ENCODE peak calls at places on chromosome 22, in eight cellular contexts. One of them, this sample, is unnamed.

GRCh38 chr22:39525658-39525975 is 5.3 kb downstream of the ATF4 start:
- DNase-seq in GM12864: no peak
- DNase-seq in stomach: no peak
- DNase-seq in heart right ventricle: no peak
- DNase-seq in fibroblast of villous mesenchyme: no peak
- DNase-seq in PC-3: no peak
- DNase-seq in neural progenitor cell: no peak
- DNase-seq in BJ: no peak
- DNase-seq in this sample: no peak

GRCh38 chr22:22576244-22576988 is 17.4 kb upstream of the PRAME start:
- DNase-seq in GM12864: no peak
- DNase-seq in stomach: peak; percentile 49
- DNase-seq in heart right ventricle: peak; percentile 44
- DNase-seq in fibroblast of villous mesenchyme: peak; percentile 53
- DNase-seq in PC-3: peak; percentile 64
- DNase-seq in neural progenitor cell: peak; percentile 81
- DNase-seq in BJ: no peak
- DNase-seq in this sample: peak; percentile 52

GRCh38 chr22:49702068-49702397 is 125.6 kb downstream of the BRD1 start:
- DNase-seq in GM12864: no peak
- DNase-seq in stomach: no peak
- DNase-seq in heart right ventricle: no peak
- DNase-seq in fibroblast of villous mesenchyme: no peak
- DNase-seq in PC-3: no peak
- DNase-seq in neural progenitor cell: no peak
- DNase-seq in BJ: no peak
- DNase-seq in this sample: no peak

GRCh38 chr22:28105396-28105795 is 186.3 kb upstream of the PITPNB start:
- DNase-seq in GM12864: no peak
- DNase-seq in stomach: no peak
- DNase-seq in heart right ventricle: peak; percentile 13
- DNase-seq in fibroblast of villous mesenchyme: peak; percentile 19
- DNase-seq in PC-3: no peak
- DNase-seq in neural progenitor cell: no peak
- DNase-seq in BJ: no peak
- DNase-seq in this sample: peak; percentile 55

GRCh38 chr22:27133951-27134664 is 476.7 kb downstream of the MIAT start:
- DNase-seq in GM12864: no peak
- DNase-seq in stomach: peak; percentile 44
- DNase-seq in heart right ventricle: no peak
- DNase-seq in fibroblast of villous mesenchyme: peak; percentile 91
- DNase-seq in PC-3: peak; percentile 43
- DNase-seq in neural progenitor cell: no peak
- DNase-seq in BJ: peak; percentile 67
- DNase-seq in this sample: peak; percentile 82

GRCh38 chr22:43919106-43919965 is 4.3 kb upstream of the PNPLA3 start:
- DNase-seq in GM12864: no peak
- DNase-seq in stomach: peak; percentile 44
- DNase-seq in heart right ventricle: no peak
- DNase-seq in fibroblast of villous mesenchyme: no peak
- DNase-seq in PC-3: peak; percentile 7
- DNase-seq in neural progenitor cell: no peak
- DNase-seq in BJ: no peak
- DNase-seq in this sample: no peak

GRCh38 chr22:50483977-50484853 is 2.4 kb upstream of the MIOX start:
- DNase-seq in GM12864: no peak
- DNase-seq in stomach: peak; percentile 90
- DNase-seq in heart right ventricle: no peak
- DNase-seq in fibroblast of villous mesenchyme: no peak
- DNase-seq in PC-3: no peak
- DNase-seq in neural progenitor cell: no peak
- DNase-seq in BJ: no peak
- DNase-seq in this sample: no peak

GRCh38 chr22:37282385-37282677 is at the start of gene CYTH4:
- DNase-seq in GM12864: peak; percentile 50
- DNase-seq in stomach: peak; percentile 70
- DNase-seq in heart right ventricle: peak; percentile 43
- DNase-seq in fibroblast of villous mesenchyme: no peak
- DNase-seq in PC-3: peak; percentile 58
- DNase-seq in neural progenitor cell: no peak
- DNase-seq in BJ: no peak
- DNase-seq in this sample: no peak

GRCh38 chr22:21942407-21942895 is 10.2 kb downstream of the PPM1F start:
- DNase-seq in GM12864: no peak
- DNase-seq in stomach: peak; percentile 38
- DNase-seq in heart right ventricle: peak; percentile 90
- DNase-seq in fibroblast of villous mesenchyme: peak; percentile 70
- DNase-seq in PC-3: peak; percentile 87
- DNase-seq in neural progenitor cell: no peak
- DNase-seq in BJ: peak; percentile 64
- DNase-seq in this sample: peak; percentile 89

GRCh38 chr22:46116491-46116958 is 33.8 kb upstream of the PPARA start:
- DNase-seq in GM12864: peak; percentile 19
- DNase-seq in stomach: peak; percentile 96
- DNase-seq in heart right ventricle: peak; percentile 95
- DNase-seq in fibroblast of villous mesenchyme: peak; percentile 89
- DNase-seq in PC-3: peak; percentile 76
- DNase-seq in neural progenitor cell: peak; percentile 95
- DNase-seq in BJ: no peak
- DNase-seq in this sample: peak; percentile 84

GRCh38 chr22:33842421-33843094 is 77.7 kb downstream of the LARGE1 start:
- DNase-seq in GM12864: peak; percentile 70
- DNase-seq in stomach: no peak
- DNase-seq in heart right ventricle: no peak
- DNase-seq in fibroblast of villous mesenchyme: no peak
- DNase-seq in PC-3: no peak
- DNase-seq in neural progenitor cell: no peak
- DNase-seq in BJ: no peak
- DNase-seq in this sample: no peak

GRCh38 chr22:24171822-24172221 is 9.5 kb upstream of the SUSD2 start:
- DNase-seq in GM12864: no peak
- DNase-seq in stomach: no peak
- DNase-seq in heart right ventricle: no peak
- DNase-seq in fibroblast of villous mesenchyme: no peak
- DNase-seq in PC-3: no peak
- DNase-seq in neural progenitor cell: no peak
- DNase-seq in BJ: no peak
- DNase-seq in this sample: no peak

GRCh38 chr22:48072777-48073176 is 1310.3 kb downstream of the TBC1D22A start:
- DNase-seq in GM12864: no peak
- DNase-seq in stomach: no peak
- DNase-seq in heart right ventricle: no peak
- DNase-seq in fibroblast of villous mesenchyme: no peak
- DNase-seq in PC-3: no peak
- DNase-seq in neural progenitor cell: peak; percentile 61
- DNase-seq in BJ: no peak
- DNase-seq in this sample: no peak

GRCh38 chr22:19638282-19639015 is 75.9 kb upstream of the SEPTIN5 start:
- DNase-seq in GM12864: no peak
- DNase-seq in stomach: no peak
- DNase-seq in heart right ventricle: no peak
- DNase-seq in fibroblast of villous mesenchyme: no peak
- DNase-seq in PC-3: no peak
- DNase-seq in neural progenitor cell: no peak
- DNase-seq in BJ: no peak
- DNase-seq in this sample: no peak

GRCh38 chr22:19635644-19636043 is 78.7 kb upstream of the SEPTIN5 start:
- DNase-seq in GM12864: no peak
- DNase-seq in stomach: no peak
- DNase-seq in heart right ventricle: no peak
- DNase-seq in fibroblast of villous mesenchyme: no peak
- DNase-seq in PC-3: no peak
- DNase-seq in neural progenitor cell: no peak
- DNase-seq in BJ: no peak
- DNase-seq in this sample: no peak

GRCh38 chr22:19634576-19634975 is 79.7 kb upstream of the SEPTIN5 start:
- DNase-seq in GM12864: no peak
- DNase-seq in stomach: no peak
- DNase-seq in heart right ventricle: no peak
- DNase-seq in fibroblast of villous mesenchyme: no peak
- DNase-seq in PC-3: no peak
- DNase-seq in neural progenitor cell: no peak
- DNase-seq in BJ: no peak
- DNase-seq in this sample: no peak

GRCh38 chr22:19637405-19638281 is 76.7 kb upstream of the SEPTIN5 start:
- DNase-seq in GM12864: no peak
- DNase-seq in stomach: no peak
- DNase-seq in heart right ventricle: no peak
- DNase-seq in fibroblast of villous mesenchyme: no peak
- DNase-seq in PC-3: no peak
- DNase-seq in neural progenitor cell: no peak
- DNase-seq in BJ: no peak
- DNase-seq in this sample: no peak

DNA sequence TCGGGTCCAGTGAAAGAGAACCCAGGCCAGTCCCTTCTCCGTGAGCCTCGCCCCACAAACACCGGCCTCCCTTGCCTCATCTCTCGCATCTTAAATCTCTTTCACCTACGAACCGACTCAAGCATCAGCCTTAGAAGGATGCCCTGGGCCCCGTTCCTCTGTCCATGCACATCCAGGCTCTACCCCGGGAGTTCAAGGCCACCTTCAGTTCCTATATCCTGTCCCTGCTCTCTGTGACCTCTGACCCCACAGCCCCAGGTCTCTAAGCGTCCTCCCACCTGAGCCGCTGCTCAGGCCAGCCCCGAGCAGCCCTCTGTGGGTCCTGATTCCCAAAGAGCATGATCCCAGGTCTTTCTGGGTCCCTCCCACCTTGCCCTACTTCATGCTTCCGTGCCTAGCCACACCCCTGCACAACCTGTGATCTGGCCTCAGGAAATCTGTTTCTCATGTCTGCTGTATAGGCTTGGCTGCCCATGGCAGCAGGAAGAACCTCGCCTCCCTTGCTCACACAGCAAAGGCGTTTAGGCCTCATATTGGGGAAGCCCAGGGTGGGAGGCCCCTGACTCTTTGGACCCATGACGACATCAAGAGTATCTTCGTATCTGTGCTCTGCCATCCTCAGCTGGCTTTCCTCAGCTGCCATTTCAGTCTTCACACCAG is 77.5 kb upstream of the SEPTIN5 start:
- DNase-seq in GM12864: no peak
- DNase-seq in stomach: no peak
- DNase-seq in heart right ventricle: no peak
- DNase-seq in fibroblast of villous mesenchyme: no peak
- DNase-seq in PC-3: no peak
- DNase-seq in neural progenitor cell: no peak
- DNase-seq in BJ: no peak
- DNase-seq in this sample: no peak
- H3K4me3 ChIP-seq in GM12864: no peak overlapping the region
- H3K4me3 ChIP-seq in stomach: no peak overlapping the region
- H3K4me3 ChIP-seq in heart right ventricle: no peak overlapping the region
- H3K4me3 ChIP-seq in fibroblast of villous mesenchyme: no peak overlapping the region
- H3K4me3 ChIP-seq in PC-3: no peak overlapping the region
- H3K4me3 ChIP-seq in neural progenitor cell: no peak overlapping the region
- H3K4me3 ChIP-seq in BJ: no peak overlapping the region
- H3K4me3 ChIP-seq in this sample: no peak overlapping the region

GRCh38 chr22:36237462-36238347 is 1.6 kb downstream of the APOL2 start:
- DNase-seq in GM12864: no peak
- DNase-seq in stomach: no peak
- DNase-seq in heart right ventricle: no peak
- DNase-seq in fibroblast of villous mesenchyme: peak; percentile 53
- DNase-seq in PC-3: peak; percentile 39
- DNase-seq in neural progenitor cell: no peak
- DNase-seq in BJ: no peak
- DNase-seq in this sample: peak; percentile 24
- H3K4me3 ChIP-seq in GM12864: peak overlapping the region; percentile 77
- H3K4me3 ChIP-seq in stomach: peak overlapping the region; percentile 69
- H3K4me3 ChIP-seq in heart right ventricle: peak overlapping the region; percentile 73
- H3K4me3 ChIP-seq in fibroblast of villous mesenchyme: peak overlapping the region; percentile 84
- H3K4me3 ChIP-seq in PC-3: peak overlapping the region; percentile 96
- H3K4me3 ChIP-seq in neural progenitor cell: no peak overlapping the region
- H3K4me3 ChIP-seq in BJ: peak overlapping the region; percentile 61
- H3K4me3 ChIP-seq in this sample: peak overlapping the region; percentile 65

DNA sequence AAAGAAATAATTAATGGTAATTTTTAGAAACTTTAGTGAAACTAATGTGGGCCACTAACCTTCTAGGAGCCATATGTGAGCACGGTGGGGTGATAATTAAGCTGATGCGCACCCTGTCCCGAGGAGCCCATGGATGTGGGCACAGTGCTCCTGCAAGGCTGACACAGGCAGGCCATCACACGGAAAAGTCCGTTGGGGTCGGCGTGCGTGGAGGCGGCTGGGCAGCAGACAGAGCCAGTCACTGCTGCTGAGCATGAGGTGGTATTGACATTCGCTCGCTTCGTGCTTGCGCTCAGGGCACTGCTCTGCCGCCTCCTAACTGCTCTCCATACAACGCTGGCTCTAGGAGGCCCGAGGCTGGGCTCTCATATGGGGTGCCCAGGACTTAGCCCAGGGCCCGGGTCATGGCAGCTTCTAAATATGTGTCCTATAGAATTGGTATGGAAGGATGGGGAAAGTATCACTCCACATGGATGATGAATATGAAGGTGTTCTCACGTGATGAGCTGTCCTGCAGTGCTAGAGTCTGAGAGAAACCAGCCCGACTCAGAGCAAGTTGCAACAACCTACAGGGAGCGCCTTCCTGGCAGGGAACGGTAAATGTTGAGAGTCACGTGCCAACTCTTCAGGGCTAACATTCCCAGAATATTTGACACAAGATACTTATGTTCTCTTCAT is 50.5 kb upstream of the ARFGAP3 start:
- DNase-seq in GM12864: no peak
- DNase-seq in stomach: no peak
- DNase-seq in heart right ventricle: no peak
- DNase-seq in fibroblast of villous mesenchyme: no peak
- DNase-seq in PC-3: no peak
- DNase-seq in neural progenitor cell: no peak
- DNase-seq in BJ: no peak
- DNase-seq in this sample: no peak
- H3K4me3 ChIP-seq in GM12864: no peak overlapping the region
- H3K4me3 ChIP-seq in stomach: no peak overlapping the region
- H3K4me3 ChIP-seq in heart right ventricle: no peak overlapping the region
- H3K4me3 ChIP-seq in fibroblast of villous mesenchyme: no peak overlapping the region
- H3K4me3 ChIP-seq in PC-3: no peak overlapping the region
- H3K4me3 ChIP-seq in neural progenitor cell: no peak overlapping the region
- H3K4me3 ChIP-seq in BJ: no peak overlapping the region
- H3K4me3 ChIP-seq in this sample: no peak overlapping the region

DNA sequence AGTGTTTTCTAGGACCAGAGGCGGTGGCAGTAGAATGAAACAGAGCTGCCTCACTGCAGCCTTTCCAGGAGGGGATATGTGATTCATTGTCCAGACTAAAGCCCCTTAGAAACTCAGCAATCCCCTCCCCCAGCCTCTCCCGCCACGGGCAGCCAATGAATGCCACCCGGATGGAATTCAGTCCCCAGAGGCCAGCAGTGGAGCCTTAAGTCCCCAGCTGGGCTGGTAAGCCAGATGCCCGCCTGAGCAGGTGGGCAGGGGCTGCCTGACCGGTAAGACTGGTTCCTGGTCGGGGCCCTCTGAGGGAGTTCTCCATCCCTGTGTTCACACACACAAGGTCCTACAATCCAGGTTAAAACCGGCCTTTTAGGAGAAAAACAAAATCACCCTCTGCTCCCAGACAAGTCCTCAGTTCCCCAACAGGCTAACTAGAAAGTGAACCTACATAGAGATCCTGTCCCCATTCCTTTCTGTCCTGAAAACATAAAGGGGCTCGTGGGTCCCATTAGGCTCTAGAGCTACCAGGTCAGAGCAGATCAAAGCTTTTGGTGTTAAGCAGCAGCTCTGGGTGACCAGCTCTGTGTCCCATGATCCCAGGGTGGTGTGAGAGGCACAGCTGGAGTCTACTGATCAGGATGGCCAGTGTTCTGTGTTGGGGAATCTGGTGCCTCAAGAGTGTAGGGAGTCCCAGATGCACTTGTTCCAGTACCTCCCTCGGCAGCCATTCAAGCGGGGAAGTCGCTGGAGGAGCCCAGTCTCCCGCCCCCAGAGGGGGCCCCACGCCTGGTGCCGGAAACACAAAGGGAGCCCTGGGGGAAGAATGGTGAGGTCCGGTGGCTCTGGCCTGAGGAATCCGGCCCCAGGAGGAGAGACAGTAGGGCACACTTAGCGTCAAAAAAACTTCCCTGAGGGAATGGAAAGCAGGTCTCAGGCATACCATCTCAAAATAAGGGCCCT is 2.6 kb downstream of the PATZ1 start:
- DNase-seq in GM12864: no peak
- DNase-seq in stomach: peak; percentile 93
- DNase-seq in heart right ventricle: peak; percentile 41
- DNase-seq in fibroblast of villous mesenchyme: peak; percentile 18
- DNase-seq in PC-3: peak; percentile 77
- DNase-seq in neural progenitor cell: peak; percentile 93
- DNase-seq in BJ: no peak
- DNase-seq in this sample: peak; percentile 34
- H3K4me3 ChIP-seq in GM12864: peak overlapping the region; percentile 73
- H3K4me3 ChIP-seq in stomach: peak overlapping the region; percentile 74
- H3K4me3 ChIP-seq in heart right ventricle: peak overlapping the region; percentile 74
- H3K4me3 ChIP-seq in fibroblast of villous mesenchyme: peak overlapping the region; percentile 43
- H3K4me3 ChIP-seq in PC-3: peak overlapping the region; percentile 82
- H3K4me3 ChIP-seq in neural progenitor cell: peak overlapping the region; percentile 71
- H3K4me3 ChIP-seq in BJ: no peak overlapping the region
- H3K4me3 ChIP-seq in this sample: peak overlapping the region; percentile 28

This sample was measured in fibroblast of pulmonary artery.